ENCODE peak calls at places on chromosomes 4 and X, in six cellular contexts. K, I, W, V, Y and J are unnamed samples. For H3K4me1, the result is how much of the 10 kb centered on the place peaks cover.

GRCh38 chr4:135434936-135435335 is 1233.3 kb upstream of the PABPC4L start:
- DNase-seq in K (no peak), I (no peak), W (no peak), V (no peak), Y (no peak), J (no peak)

GRCh38 chr4:82704156-82704555 is 94.4 kb downstream of the SCD5 start:
- DNase-seq in K (no peak), I (no peak), W (peak), V (no peak), Y (no peak), J (no peak)

GRCh38 chrX:40434947-40435346 is 145.8 kb upstream of the ATP6AP2 start:
- DNase-seq in K (peak), I (no peak), W (peak), V (no peak), Y (no peak), J (no peak)

GRCh38 chr4:185566972-185567749 is 31.9 kb upstream of the PDLIM3 start:
- DNase-seq in K (peak), I (no peak), W (peak), V (no peak), Y (peak), J (no peak)

GRCh38 chr4:132504438-132504837 is 644.7 kb upstream of the PCDH10 start:
- DNase-seq in K (no peak), I (no peak), W (no peak), V (no peak), Y (no peak), J (no peak)

GRCh38 chrX:138756234-138756633 is 44.7 kb upstream of the FGF13 start:
- DNase-seq in K (peak), I (peak), W (peak), V (no peak), Y (peak), J (no peak)

GRCh38 chr4:1047976-1048780 is 36.8 kb downstream of the FGFRL1 start:
- DNase-seq in K (peak), I (peak), W (no peak), V (no peak), Y (no peak), J (peak)

GRCh38 chr4:43754566-43754965 is 694.0 kb downstream of the KCTD8 start:
- DNase-seq in K (no peak), I (no peak), W (no peak), V (no peak), Y (no peak), J (no peak)

GRCh38 chrX:49977319-49978090 is 55.1 kb downstream of the CLCN5 start:
- DNase-seq in K (no peak), I (no peak), W (no peak), V (no peak), Y (no peak), J (no peak)

GRCh38 chr4:62126064-62126732 is 926.1 kb downstream of the ADGRL3 start:
- DNase-seq in K (no peak), I (no peak), W (no peak), V (no peak), Y (no peak), J (no peak)

GRCh38 chrX:134998246-134998645 is 7.5 kb downstream of the SMIM10 start:
- DNase-seq in K (no peak), I (no peak), W (no peak), V (no peak), Y (no peak), J (no peak)

GRCh38 chr4:8373973-8374545 is 66.5 kb downstream of the ACOX3 start:
- DNase-seq in K (peak), I (peak), W (no peak), V (no peak), Y (no peak), J (no peak)

GRCh38 chr4:108702960-108703359 is 52.6 kb downstream of the OSTC start:
- DNase-seq in K (no peak), I (no peak), W (no peak), V (peak), Y (no peak), J (peak)

GRCh38 chrX:8803326-8803725 is 2.1 kb upstream of the FAM9A start:
- DNase-seq in K (no peak), I (no peak), W (no peak), V (no peak), Y (no peak), J (no peak)

GRCh38 chrX:103825881-103826280 is 6.2 kb downstream of the RAB9B start:
- DNase-seq in K (no peak), I (no peak), W (no peak), V (no peak), Y (no peak), J (no peak)

GRCh38 chr4:40055379-40055872 is 1.2 kb upstream of the N4BP2 start:
- DNase-seq in K (no peak), I (no peak), W (no peak), V (peak), Y (no peak), J (peak)

GRCh38 chr4:40331092-40331824 is 3.9 kb upstream of the CHRNA9 start:
- DNase-seq in K (no peak), I (no peak), W (no peak), V (no peak), Y (no peak), J (no peak)

GRCh38 chrX:16662402-16662801 is 12.4 kb downstream of the S100G start:
- DNase-seq in K (no peak), I (no peak), W (no peak), V (no peak), Y (no peak), J (no peak)

GRCh38 chrX:16666541-16666940 is 16.6 kb downstream of the S100G start:
- DNase-seq in K (no peak), I (no peak), W (peak), V (no peak), Y (no peak), J (no peak)

GRCh38 chrX:16664059-16664458 is 14.1 kb downstream of the S100G start:
- DNase-seq in K (no peak), I (no peak), W (peak), V (no peak), Y (no peak), J (no peak)

GRCh38 chrX:16665089-16665488 is 15.1 kb downstream of the S100G start:
- DNase-seq in K (no peak), I (no peak), W (peak), V (no peak), Y (no peak), J (no peak)

DNA sequence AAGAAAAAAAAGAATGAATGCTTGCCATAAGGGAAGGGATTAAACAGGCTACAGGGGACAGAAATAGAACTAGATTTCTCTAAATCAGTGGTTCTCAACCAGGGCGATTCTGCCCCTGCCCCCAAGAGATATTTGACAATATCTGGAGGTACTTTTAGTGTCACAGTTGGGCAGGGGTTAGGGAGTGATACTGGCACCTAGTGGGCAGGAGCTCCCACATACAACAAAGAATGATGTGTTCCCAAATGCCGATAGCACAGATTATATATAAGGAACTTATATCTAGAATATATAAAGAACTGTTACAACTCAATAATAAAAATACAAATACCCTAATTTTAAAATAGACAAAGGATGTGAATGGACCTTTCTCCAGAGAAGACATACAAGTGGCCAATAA is 14.7 kb downstream of the S100G start:
- DNase-seq in K (no peak), I (no peak), W (no peak), V (no peak), Y (no peak), J (no peak)
- H3K4me1 ChIP-seq in K (under half), I (under half), W (under half), V (under half), Y (under half), J (under half)

GRCh38 chr4:147826288-147826646 is 94.4 kb downstream of the ARHGAP10 start:
- DNase-seq in K (no peak), I (no peak), W (no peak), V (no peak), Y (no peak), J (no peak)

GRCh38 chr4:147823135-147823534 is 91.2 kb downstream of the ARHGAP10 start:
- DNase-seq in K (no peak), I (no peak), W (no peak), V (no peak), Y (no peak), J (no peak)

GRCh38 chr4:147825451-147826287 is 93.8 kb downstream of the ARHGAP10 start:
- DNase-seq in K (peak), I (no peak), W (peak), V (no peak), Y (no peak), J (no peak)

GRCh38 chr4:147824316-147824715 is 92.4 kb downstream of the ARHGAP10 start:
- DNase-seq in K (no peak), I (no peak), W (no peak), V (no peak), Y (no peak), J (no peak)

DNA sequence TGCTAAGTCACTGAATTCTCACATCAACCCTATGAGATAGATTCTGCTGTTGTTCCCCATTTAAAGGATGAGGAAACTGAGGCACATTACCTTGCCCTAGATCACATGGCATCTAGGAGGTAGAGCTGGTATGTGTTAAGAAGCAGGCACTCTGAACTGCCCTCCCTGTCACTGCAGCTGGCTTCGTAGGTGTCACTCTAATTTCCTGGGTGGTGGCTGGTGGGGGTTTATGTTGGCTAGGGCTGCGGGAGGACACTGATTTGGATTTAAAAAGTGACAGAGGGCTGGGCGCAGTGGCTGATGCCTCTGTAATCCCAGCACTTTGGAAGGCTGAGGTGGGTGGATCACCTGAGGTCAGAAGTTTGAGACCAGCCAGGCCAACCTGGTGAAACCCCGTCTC is 93.0 kb downstream of the ARHGAP10 start:
- DNase-seq in K (no peak), I (no peak), W (no peak), V (no peak), Y (no peak), J (no peak)
- H3K4me1 ChIP-seq in K (half or more), I (under half), W (under half), V (under half), Y (half or more), J (under half)

GRCh38 chr4:152928286-152928685 is 7.8 kb upstream of the FHDC1 start:
- DNase-seq in K (no peak), I (peak), W (no peak), V (no peak), Y (no peak), J (no peak)
- H3K4me1 ChIP-seq in K (under half), I (under half), W (under half), V (under half), Y (under half), J (under half)

DNA sequence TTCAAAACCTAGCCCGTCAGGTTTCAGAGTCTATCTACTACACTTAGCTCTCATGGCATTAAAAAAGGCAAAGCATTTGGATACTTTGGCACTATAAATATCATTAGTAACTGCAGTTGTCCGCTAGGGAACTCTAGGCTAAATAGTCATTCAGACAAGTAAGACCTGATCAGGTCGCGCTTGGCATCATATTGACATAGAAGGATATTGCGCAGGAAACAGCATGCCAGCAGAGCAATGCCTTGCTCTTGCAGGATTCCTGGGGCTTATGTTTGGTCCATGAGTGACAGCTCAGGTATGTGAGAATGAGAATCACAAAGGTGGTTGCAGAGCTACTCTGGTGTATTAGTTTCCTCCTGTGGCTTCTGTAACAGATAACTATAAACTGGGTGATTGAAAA is 62.7 kb downstream of the KDM6A start:
- DNase-seq in K (peak), I (no peak), W (no peak), V (no peak), Y (no peak), J (no peak)
- H3K4me1 ChIP-seq in K (under half), I (under half), W (under half), V (under half), Y (under half), J (half or more)